ENCODE peak calls at places on chromosomes 4 and X, in seven cellular contexts. H is SK-N-SH, W is K562, Z is H1, L is HCT116, F is HepG2, X is GM12878. Y is an unnamed sample.
A peak's percentile ranks its signal among the peaks of the same experiment; 100 is the strongest.

GRCh38 chr4:175953960-175954521 is 111.6 kb upstream of the WDR17 start:
- DNase-seq in F (no peak), W (no peak), H (no peak), X (no peak), Z (no peak), L (no peak), Y (peak; percentile 22)

GRCh38 chr4:40395166-40395900 is 60.2 kb downstream of the CHRNA9 start:
- DNase-seq in F (no peak), L (no peak), Z (no peak), X (no peak), W (no peak), H (no peak), Y (no peak)

GRCh38 chr4:163694385-163694784 is 199.9 kb downstream of the TMA16 start:
- DNase-seq in H (no peak), X (no peak), Z (no peak), W (no peak), L (no peak), F (no peak), Y (no peak)

GRCh38 chr4:16043820-16044554 is 39.8 kb downstream of the PROM1 start:
- DNase-seq in Z (no peak), W (no peak), X (no peak), F (no peak), L (no peak), H (no peak), Y (peak; percentile 9)

GRCh38 chr4:4575284-4576211 is 33.7 kb upstream of the STX18 start:
- DNase-seq in H (peak; percentile 78), X (peak; percentile 9), Z (peak; percentile 83), W (peak; percentile 77), L (peak; percentile 33), F (no peak), Y (peak; percentile 56)

GRCh38 chr4:121227254-121227867 is 63.2 kb upstream of the TNIP3 start:
- DNase-seq in F (no peak), L (peak; percentile 3), W (no peak), Z (no peak), X (peak; percentile 24), H (no peak), Y (no peak)

GRCh38 chr4:89303177-89303576 is 4.4 kb downstream of the GPRIN3 start:
- DNase-seq in W (no peak), Z (no peak), X (no peak), H (no peak), L (no peak), F (no peak), Y (no peak)

GRCh38 chr4:41394362-41394960 is 137.7 kb downstream of the UCHL1 start:
- DNase-seq in L (no peak), F (no peak), H (no peak), W (no peak), X (no peak), Z (no peak), Y (no peak)

GRCh38 chr4:97496298-97496873 is 646.9 kb downstream of the STPG2 start:
- DNase-seq in X (no peak), F (no peak), Z (no peak), H (no peak), W (no peak), L (peak; percentile 73), Y (peak; percentile 75)

GRCh38 chr4:19883841-19884240 is 367.9 kb upstream of the SLIT2 start:
- DNase-seq in L (no peak), X (no peak), Z (no peak), F (no peak), W (no peak), H (no peak), Y (no peak)

GRCh38 chr4:26441110-26441509 is 49.2 kb downstream of the CCKAR start:
- DNase-seq in L (no peak), F (peak; percentile 10), H (no peak), Z (no peak), W (no peak), X (no peak), Y (no peak)

GRCh38 chr4:8854866-8855265 is 16.8 kb downstream of the HMX1 start:
- DNase-seq in F (no peak), L (no peak), W (no peak), Z (no peak), X (no peak), H (no peak), Y (no peak)
- TF ChIP-seq JUND in F (no peak), L (no peak), W (no peak), Z (no peak), X (no peak), H (no peak), Y (no peak)

DNA sequence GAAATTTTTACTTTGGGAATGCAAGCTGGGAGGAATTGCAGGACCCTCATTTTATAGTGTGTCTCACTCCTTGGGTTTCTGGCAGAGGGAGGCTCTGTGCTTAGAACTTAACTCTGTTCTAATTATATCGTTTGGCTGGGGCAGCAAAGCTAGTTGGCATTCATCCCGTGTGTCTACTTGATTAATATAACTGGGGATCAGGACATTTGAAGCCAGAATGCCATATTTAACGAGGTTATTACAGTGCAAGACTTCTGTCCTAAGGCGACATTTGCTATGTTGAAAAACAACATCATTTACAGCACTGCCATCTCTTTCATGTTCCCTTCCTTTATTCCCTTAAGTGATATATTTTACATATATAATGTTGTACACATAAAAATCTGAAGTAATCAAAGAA is 179.1 kb upstream of the TBC1D9 start:
- DNase-seq in W (no peak), H (peak; percentile 70), Z (no peak), L (no peak), F (no peak), X (no peak), Y (no peak)
- TF ChIP-seq JUND in W (no peak), H (peak; percentile 23), Z (no peak), L (no peak), F (no peak), X (no peak), Y (no peak)

GRCh38 chrX:116694046-116694445 is 231.3 kb upstream of the CT83 start:
- DNase-seq in H (no peak), L (no peak), Z (no peak), F (no peak), X (no peak), W (no peak), Y (no peak)
- TF ChIP-seq JUND in H (no peak), L (no peak), Z (no peak), F (no peak), X (no peak), W (no peak), Y (no peak)

GRCh38 chr4:8672486-8672885 is 79.9 kb downstream of the CPZ start:
- DNase-seq in F (no peak), Z (no peak), H (no peak), X (no peak), L (no peak), W (no peak), Y (no peak)

GRCh38 chr4:8676676-8677075 is 84.1 kb downstream of the CPZ start:
- DNase-seq in F (no peak), L (no peak), Z (no peak), H (no peak), X (no peak), W (no peak), Y (no peak)

GRCh38 chr4:8674311-8674885 is 81.8 kb downstream of the CPZ start:
- DNase-seq in F (no peak), L (no peak), X (no peak), H (no peak), W (no peak), Z (no peak), Y (no peak)

GRCh38 chr4:8675906-8676305 is 83.3 kb downstream of the CPZ start:
- DNase-seq in W (no peak), H (no peak), F (no peak), Z (no peak), X (no peak), L (no peak), Y (no peak)

GRCh38 chr4:8675383-8675782 is 82.8 kb downstream of the CPZ start:
- DNase-seq in X (no peak), F (peak; percentile 9), L (no peak), Z (peak; percentile 93), H (no peak), W (peak; percentile 47), Y (peak; percentile 65)
- TF ChIP-seq JUND in X (no peak), F (no peak), L (no peak), Z (no peak), H (no peak), W (no peak), Y (no peak)

DNA sequence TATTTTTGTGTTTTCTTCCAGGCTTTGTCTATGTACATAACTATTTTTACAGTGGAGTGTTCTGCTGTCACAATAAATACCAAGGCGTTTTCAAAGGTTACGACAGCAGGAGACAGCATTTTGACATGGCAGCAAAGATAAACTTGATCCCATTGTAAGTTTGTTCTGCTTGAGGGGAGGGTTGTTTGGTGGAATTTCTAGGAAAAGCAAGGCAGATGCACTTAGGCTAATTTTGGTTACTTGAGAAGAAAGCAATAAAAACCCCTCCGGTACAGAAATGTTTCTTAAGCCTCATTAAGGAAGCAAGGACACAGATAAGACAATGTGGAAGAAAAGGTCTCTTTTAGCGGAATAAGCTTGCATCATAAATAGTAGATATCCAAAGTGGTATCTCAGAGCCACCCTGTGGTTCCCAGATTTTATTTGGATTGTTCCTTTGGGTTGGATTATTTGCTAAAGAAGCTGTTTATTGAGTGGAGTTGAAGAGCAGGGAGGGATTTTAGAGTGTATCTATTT is 54.3 kb downstream of the CLCN5 start:
- DNase-seq in F (no peak), X (no peak), H (no peak), L (no peak), Z (no peak), W (no peak), Y (no peak)
- TF ChIP-seq JUND in F (no peak), X (no peak), H (no peak), L (no peak), Z (no peak), W (no peak), Y (no peak)

GRCh38 chr4:132108784-132109183 is 1040.3 kb upstream of the PCDH10 start:
- DNase-seq in W (no peak), H (no peak), L (no peak), F (no peak), X (no peak), Z (no peak), Y (no peak)
- TF ChIP-seq JUND in W (no peak), H (no peak), L (no peak), F (no peak), X (no peak), Z (no peak), Y (no peak)

GRCh38 chrX:2500681-2501151 is at the start of the genes DHRSX and ZBED1:
- DNase-seq in X (no peak), F (no peak), Z (peak; percentile 67), H (peak; percentile 90), W (peak; percentile 29), L (no peak), Y (peak; percentile 44)
- TF ChIP-seq JUND in X (no peak), F (no peak), Z (no peak), H (no peak), W (no peak), L (no peak), Y (no peak)

GRCh38 chr4:83109480-83110221 is 4.9 kb downstream of the PLAC8 start:
- DNase-seq in X (no peak), L (no peak), Z (peak; percentile 80), H (peak; percentile 77), F (no peak), W (no peak), Y (peak; percentile 12)
- TF ChIP-seq JUND in X (no peak), L (no peak), Z (no peak), H (no peak), F (no peak), W (no peak), Y (no peak)

GRCh38 chr4:184287697-184288255 is 70.1 kb upstream of the ENPP6 start:
- DNase-seq in F (peak; percentile 64), Z (no peak), H (no peak), X (no peak), L (no peak), W (no peak), Y (peak; percentile 98)
- TF ChIP-seq JUND in F (no peak), Z (no peak), H (no peak), X (no peak), L (no peak), W (no peak), Y (no peak)